ENCODE peak calls at places on chromosomes 4 and X, in ten cellular contexts. L is transverse colon, H is HepG2, Z is adrenal gland, J is GM12891, B is ovary, I is heart left ventricle, P is A549, S is gastrocnemius medialis, N is right lobe of liver. E is an unnamed sample.

GRCh38 chr4:91111556-91111955 is 984.4 kb downstream of the CCSER1 start:
- DNase-seq in I (no peak), J (no peak), P (no peak), N (no peak), S (no peak), B (no peak), H (no peak), Z (no peak), L (no peak), E (no peak)

GRCh38 chr4:174467107-174467506 is 55.2 kb downstream of the HPGD start:
- DNase-seq in B (no peak), J (no peak), L (no peak), I (no peak), Z (no peak), H (no peak), P (no peak), S (no peak), N (no peak), E (no peak)

GRCh38 chrX:30593435-30594200 is 16.1 kb upstream of the TASL start:
- DNase-seq in H (peak; percentile 7), J (no peak), B (no peak), I (no peak), Z (no peak), P (no peak), L (peak; percentile 29), N (no peak), S (no peak), E (no peak)

GRCh38 chr4:174383783-174384182 is 100.1 kb downstream of the CEP44 start:
- DNase-seq in B (no peak), H (no peak), I (no peak), J (no peak), Z (no peak), N (no peak), S (no peak), P (no peak), L (no peak), E (no peak)

GRCh38 chr4:173478884-173479283 is 51.1 kb downstream of the HAND2 start:
- DNase-seq in J (no peak), N (no peak), S (no peak), L (no peak), P (no peak), B (no peak), I (no peak), Z (no peak), H (no peak), E (no peak)

GRCh38 chrX:51461053-51462050 is 35.0 kb downstream of the NUDT11 start:
- DNase-seq in B (no peak), S (no peak), I (no peak), J (no peak), Z (no peak), N (no peak), P (peak; percentile 12), H (peak; percentile 6), L (no peak), E (peak; percentile 13)

GRCh38 chrX:148580016-148580415 is 79.6 kb downstream of the AFF2 start:
- DNase-seq in N (no peak), Z (no peak), P (no peak), L (no peak), J (no peak), I (no peak), H (no peak), S (no peak), B (no peak), E (peak; percentile 10)

GRCh38 chr4:88981993-88982392 is 75.0 kb downstream of the FAM13A start:
- DNase-seq in Z (no peak), B (no peak), H (no peak), L (no peak), I (no peak), P (no peak), N (no peak), S (no peak), J (no peak), E (no peak)

GRCh38 chr4:183596056-183596757 is 62.8 kb downstream of the RWDD4 start:
- DNase-seq in P (no peak), J (no peak), L (no peak), I (no peak), Z (no peak), S (no peak), N (no peak), H (no peak), B (no peak), E (no peak)

GRCh38 chr4:147285751-147286150 is 195.1 kb upstream of the EDNRA start:
- DNase-seq in N (no peak), Z (no peak), P (no peak), L (no peak), H (no peak), B (no peak), S (no peak), I (no peak), J (no peak), E (no peak)

DNA sequence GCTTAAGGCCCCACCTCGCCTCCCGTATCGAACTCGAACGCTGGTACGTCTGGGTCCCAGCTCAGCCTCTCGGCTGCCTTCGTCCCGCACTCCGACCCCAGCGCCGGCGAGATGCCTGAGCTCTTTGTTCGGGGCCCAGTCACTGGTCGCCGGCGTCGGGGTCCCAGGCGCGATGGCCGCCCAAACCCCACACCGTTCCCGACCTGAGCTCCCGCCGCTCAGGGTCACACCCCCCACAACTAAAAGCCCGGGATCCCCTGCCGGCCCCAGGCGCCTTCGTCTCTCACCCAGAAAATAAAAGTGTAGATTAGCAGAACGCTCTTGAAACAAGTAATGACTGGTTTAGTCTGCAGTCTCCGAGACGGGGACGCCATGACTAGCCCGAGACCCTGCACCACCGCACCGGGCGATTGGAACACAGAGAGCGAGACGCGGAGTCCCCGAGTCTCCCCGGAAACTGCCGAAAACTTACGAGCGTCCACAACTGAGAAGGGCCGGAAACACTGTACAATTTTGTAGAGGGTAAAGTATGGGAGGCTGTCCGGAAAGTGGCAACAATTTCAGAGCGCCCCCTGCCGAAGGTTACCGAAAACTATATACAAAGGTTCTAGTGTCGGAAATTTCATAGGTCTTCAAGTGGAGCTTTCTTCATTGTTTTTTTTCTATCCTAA is at the start of gene TSPAN6:
- DNase-seq in J (peak; percentile 31), Z (peak; percentile 88), N (peak; percentile 82), I (peak; percentile 77), P (peak; percentile 87), L (peak; percentile 84), B (peak; percentile 89), S (peak; percentile 23), H (peak; percentile 86), E (peak; percentile 87)
- TF ChIP-seq POLR2A in J (no peak), Z (no peak), N (peak; percentile 44), I (no peak), P (peak; percentile 54), L (peak; percentile 33), B (no peak), S (peak; percentile 32), H (peak; percentile 52), E (no peak)

GRCh38 chrX:2488621-2489285 is 12.0 kb downstream of the DHRSX start:
- DNase-seq in I (no peak), H (no peak), P (no peak), B (no peak), N (no peak), S (no peak), L (no peak), J (no peak), Z (no peak), E (no peak)

GRCh38 chrX:2492536-2493218 is 8.1 kb downstream of the DHRSX start:
- DNase-seq in I (no peak), S (no peak), N (no peak), L (no peak), P (no peak), H (no peak), J (no peak), Z (peak; percentile 35), B (no peak), E (no peak)

GRCh38 chrX:2490634-2491033 is 10.1 kb downstream of the DHRSX start:
- DNase-seq in B (no peak), P (no peak), N (no peak), L (no peak), I (no peak), J (no peak), Z (no peak), H (no peak), S (no peak), E (no peak)

GRCh38 chrX:2487366-2487765 is 13.4 kb downstream of the DHRSX start:
- DNase-seq in H (no peak), N (no peak), P (no peak), I (no peak), Z (no peak), S (no peak), J (no peak), L (no peak), B (no peak), E (no peak)

GRCh38 chrX:2489446-2490445 is 11.0 kb downstream of the DHRSX start:
- DNase-seq in I (no peak), S (no peak), N (no peak), H (no peak), J (no peak), Z (no peak), B (no peak), P (no peak), L (no peak), E (no peak)
- TF ChIP-seq POLR2A in I (no peak), S (no peak), N (no peak), H (no peak), J (peak; percentile 19), Z (no peak), B (no peak), P (no peak), L (no peak), E (no peak)

GRCh38 chrX:24466025-24466424 is 939 bp downstream of the PDK3 start:
- DNase-seq in I (no peak), S (no peak), L (no peak), J (no peak), B (no peak), N (no peak), P (no peak), Z (no peak), H (no peak), E (peak; percentile 22)
- TF ChIP-seq POLR2A in I (no peak), S (no peak), L (no peak), J (no peak), B (no peak), N (no peak), P (no peak), Z (no peak), H (no peak), E (no peak)

GRCh38 chr4:56389558-56389957 is 2.3 kb upstream of the AASDH start:
- DNase-seq in I (no peak), N (no peak), Z (no peak), P (no peak), B (no peak), L (no peak), S (no peak), H (no peak), J (no peak), E (peak; percentile 87)

GRCh38 chr4:56386091-56386490 is 1.2 kb downstream of the AASDH start:
- DNase-seq in N (no peak), L (no peak), P (no peak), H (no peak), B (no peak), S (no peak), I (no peak), J (no peak), Z (no peak), E (no peak)

GRCh38 chr4:56388311-56388710 is 1.0 kb upstream of the AASDH start:
- DNase-seq in P (no peak), I (no peak), S (no peak), B (no peak), L (no peak), H (no peak), J (no peak), N (no peak), Z (no peak), E (peak; percentile 82)

GRCh38 chr4:56391270-56391669 is 4.0 kb upstream of the AASDH start:
- DNase-seq in I (no peak), J (no peak), Z (no peak), B (no peak), S (no peak), P (no peak), H (no peak), L (no peak), N (no peak), E (peak; percentile 11)

GRCh38 chr4:56387023-56388001 is at the start of gene AASDH:
- DNase-seq in Z (peak; percentile 98), N (peak; percentile 93), J (peak; percentile 57), L (peak; percentile 96), I (peak; percentile 94), S (peak; percentile 78), P (peak; percentile 72), B (peak; percentile 95), H (peak; percentile 88), E (peak; percentile 98)
- TF ChIP-seq POLR2A in Z (peak; percentile 87), N (peak; percentile 82), J (peak; percentile 98), L (peak; percentile 86), I (peak; percentile 74), S (peak; percentile 50), P (peak; percentile 71), B (peak; percentile 87), H (peak; percentile 96), E (peak; percentile 99)